ENCODE peak calls at places on chromosomes 13 and 19, in seven cellular contexts. One of them, this sample, is unnamed.

GRCh38 chr19:29655648-29656335 is 9.5 kb upstream of the PLEKHF1 start:
- DNase-seq in IMR-90: no peak
- DNase-seq in fibroblast of lung: no peak
- DNase-seq in pancreas: no peak
- DNase-seq in heart right ventricle: no peak
- DNase-seq in esophagus squamous epithelium: no peak
- DNase-seq in CD8-positive, alpha-beta T cell: no peak
- DNase-seq in this sample: no peak

GRCh38 chr19:2245273-2245672 is 3.9 kb upstream of the AMH start:
- DNase-seq in CD8-positive, alpha-beta T cell: no peak
- DNase-seq in fibroblast of lung: no peak
- DNase-seq in pancreas: no peak
- DNase-seq in IMR-90: no peak
- DNase-seq in esophagus squamous epithelium: no peak
- DNase-seq in heart right ventricle: no peak
- DNase-seq in this sample: no peak

GRCh38 chr13:40476175-40476958 is 190.1 kb downstream of the FOXO1 start:
- DNase-seq in IMR-90: no peak
- DNase-seq in CD8-positive, alpha-beta T cell: no peak
- DNase-seq in heart right ventricle: no peak
- DNase-seq in esophagus squamous epithelium: no peak
- DNase-seq in pancreas: no peak
- DNase-seq in fibroblast of lung: peak; percentile 51
- DNase-seq in this sample: no peak

GRCh38 chr19:57269515-57270250 is 10.6 kb upstream of the ZNF460 start:
- DNase-seq in esophagus squamous epithelium: no peak
- DNase-seq in CD8-positive, alpha-beta T cell: no peak
- DNase-seq in IMR-90: peak; percentile 96
- DNase-seq in fibroblast of lung: peak; percentile 75
- DNase-seq in heart right ventricle: no peak
- DNase-seq in pancreas: no peak
- DNase-seq in this sample: no peak

GRCh38 chr19:53076984-53077383 is 26.2 kb downstream of the ZNF160 start:
- DNase-seq in pancreas: peak; percentile 31
- DNase-seq in IMR-90: peak; percentile 28
- DNase-seq in esophagus squamous epithelium: no peak
- DNase-seq in heart right ventricle: peak; percentile 55
- DNase-seq in CD8-positive, alpha-beta T cell: peak; percentile 34
- DNase-seq in fibroblast of lung: peak; percentile 55
- DNase-seq in this sample: no peak

GRCh38 chr13:33191425-33192221 is 93.9 kb downstream of the STARD13 start:
- DNase-seq in fibroblast of lung: peak; percentile 44
- DNase-seq in pancreas: no peak
- DNase-seq in heart right ventricle: no peak
- DNase-seq in esophagus squamous epithelium: no peak
- DNase-seq in IMR-90: peak; percentile 75
- DNase-seq in CD8-positive, alpha-beta T cell: no peak
- DNase-seq in this sample: no peak

GRCh38 chr19:8149261-8150094 is at the start of gene FBN3:
- DNase-seq in IMR-90: no peak
- DNase-seq in esophagus squamous epithelium: no peak
- DNase-seq in CD8-positive, alpha-beta T cell: no peak
- DNase-seq in heart right ventricle: no peak
- DNase-seq in pancreas: no peak
- DNase-seq in fibroblast of lung: no peak
- DNase-seq in this sample: no peak

GRCh38 chr19:38247126-38247525 is 9.0 kb downstream of the PPP1R14A start:
- DNase-seq in fibroblast of lung: no peak
- DNase-seq in pancreas: no peak
- DNase-seq in heart right ventricle: no peak
- DNase-seq in CD8-positive, alpha-beta T cell: no peak
- DNase-seq in IMR-90: no peak
- DNase-seq in esophagus squamous epithelium: no peak
- DNase-seq in this sample: no peak

GRCh38 chr19:13181747-13182388 is 31.7 kb downstream of the IER2 start:
- DNase-seq in IMR-90: peak; percentile 64
- DNase-seq in pancreas: peak; percentile 55
- DNase-seq in CD8-positive, alpha-beta T cell: peak; percentile 63
- DNase-seq in fibroblast of lung: peak; percentile 61
- DNase-seq in heart right ventricle: peak; percentile 77
- DNase-seq in esophagus squamous epithelium: no peak
- DNase-seq in this sample: no peak

GRCh38 chr13:30412351-30412750 is 9.9 kb upstream of the UBE2L5 start:
- DNase-seq in IMR-90: no peak
- DNase-seq in CD8-positive, alpha-beta T cell: no peak
- DNase-seq in esophagus squamous epithelium: no peak
- DNase-seq in fibroblast of lung: no peak
- DNase-seq in heart right ventricle: no peak
- DNase-seq in pancreas: no peak
- DNase-seq in this sample: no peak

GRCh38 chr13:42814868-42815267 is 33.5 kb downstream of the FAM216B start:
- DNase-seq in CD8-positive, alpha-beta T cell: no peak
- DNase-seq in pancreas: no peak
- DNase-seq in IMR-90: peak; percentile 94
- DNase-seq in esophagus squamous epithelium: no peak
- DNase-seq in heart right ventricle: no peak
- DNase-seq in fibroblast of lung: peak; percentile 95
- DNase-seq in this sample: peak; percentile 44

GRCh38 chr13:28401303-28402056 is 93.4 kb downstream of the FLT1 start:
- DNase-seq in IMR-90: peak; percentile 75
- DNase-seq in pancreas: no peak
- DNase-seq in esophagus squamous epithelium: no peak
- DNase-seq in heart right ventricle: no peak
- DNase-seq in CD8-positive, alpha-beta T cell: no peak
- DNase-seq in fibroblast of lung: peak; percentile 62
- DNase-seq in this sample: no peak

GRCh38 chr19:39481229-39481545 is 549 bp downstream of the TIMM50 start:
- DNase-seq in CD8-positive, alpha-beta T cell: no peak
- DNase-seq in heart right ventricle: no peak
- DNase-seq in fibroblast of lung: no peak
- DNase-seq in pancreas: no peak
- DNase-seq in IMR-90: no peak
- DNase-seq in esophagus squamous epithelium: no peak
- DNase-seq in this sample: no peak

GRCh38 chr13:112994084-112994780 is 25.2 kb downstream of the MCF2L start:
- DNase-seq in CD8-positive, alpha-beta T cell: no peak
- DNase-seq in pancreas: no peak
- DNase-seq in heart right ventricle: no peak
- DNase-seq in esophagus squamous epithelium: no peak
- DNase-seq in IMR-90: no peak
- DNase-seq in fibroblast of lung: no peak
- DNase-seq in this sample: no peak

GRCh38 chr19:55675661-55676354 is 782 bp downstream of the EPN1 start:
- DNase-seq in IMR-90: no peak
- DNase-seq in esophagus squamous epithelium: no peak
- DNase-seq in heart right ventricle: no peak
- DNase-seq in CD8-positive, alpha-beta T cell: no peak
- DNase-seq in pancreas: no peak
- DNase-seq in fibroblast of lung: no peak
- DNase-seq in this sample: no peak

GRCh38 chr19:45641274-45642105 is 2.3 kb upstream of the EML2 start:
- DNase-seq in IMR-90: peak; percentile 41
- DNase-seq in esophagus squamous epithelium: peak; percentile 27
- DNase-seq in pancreas: peak; percentile 94
- DNase-seq in heart right ventricle: peak; percentile 74
- DNase-seq in CD8-positive, alpha-beta T cell: peak; percentile 51
- DNase-seq in fibroblast of lung: peak; percentile 62
- DNase-seq in this sample: no peak

GRCh38 chr19:18164072-18164471 is 9.5 kb upstream of the IFI30 start:
- DNase-seq in heart right ventricle: no peak
- DNase-seq in esophagus squamous epithelium: no peak
- DNase-seq in pancreas: no peak
- DNase-seq in CD8-positive, alpha-beta T cell: no peak
- DNase-seq in fibroblast of lung: no peak
- DNase-seq in IMR-90: no peak
- DNase-seq in this sample: no peak
- H3K36me3 ChIP-seq in heart right ventricle: peaks cover 74% of the 10 kb centered on the region
- H3K36me3 ChIP-seq in esophagus squamous epithelium: peaks cover 74% of the 10 kb centered on the region
- H3K36me3 ChIP-seq in pancreas: no peaks in the 10 kb centered on the region
- H3K36me3 ChIP-seq in CD8-positive, alpha-beta T cell: peaks cover 15% of the 10 kb centered on the region
- H3K36me3 ChIP-seq in fibroblast of lung: peaks cover 25% of the 10 kb centered on the region
- H3K36me3 ChIP-seq in IMR-90: peaks cover 50% of the 10 kb centered on the region
- H3K36me3 ChIP-seq in this sample: peaks cover 23% of the 10 kb centered on the region

GRCh38 chr19:42123765-42124164 is 8.5 kb downstream of the POU2F2 start:
- DNase-seq in IMR-90: no peak
- DNase-seq in esophagus squamous epithelium: no peak
- DNase-seq in pancreas: no peak
- DNase-seq in fibroblast of lung: no peak
- DNase-seq in CD8-positive, alpha-beta T cell: no peak
- DNase-seq in heart right ventricle: no peak
- DNase-seq in this sample: no peak

GRCh38 chr19:42121666-42122069 is 10.6 kb downstream of the POU2F2 start:
- DNase-seq in IMR-90: peak; percentile 88
- DNase-seq in CD8-positive, alpha-beta T cell: peak; percentile 83
- DNase-seq in esophagus squamous epithelium: no peak
- DNase-seq in pancreas: no peak
- DNase-seq in heart right ventricle: peak; percentile 39
- DNase-seq in fibroblast of lung: peak; percentile 33
- DNase-seq in this sample: no peak

GRCh38 chr19:42122691-42123607 is 9.3 kb downstream of the POU2F2 start:
- DNase-seq in fibroblast of lung: no peak
- DNase-seq in pancreas: no peak
- DNase-seq in heart right ventricle: no peak
- DNase-seq in esophagus squamous epithelium: no peak
- DNase-seq in CD8-positive, alpha-beta T cell: peak; percentile 35
- DNase-seq in IMR-90: no peak
- DNase-seq in this sample: no peak

GRCh38 chr19:42120276-42121010 is 11.8 kb downstream of the POU2F2 start:
- DNase-seq in fibroblast of lung: no peak
- DNase-seq in esophagus squamous epithelium: no peak
- DNase-seq in pancreas: no peak
- DNase-seq in IMR-90: no peak
- DNase-seq in CD8-positive, alpha-beta T cell: no peak
- DNase-seq in heart right ventricle: no peak
- DNase-seq in this sample: no peak

DNA sequence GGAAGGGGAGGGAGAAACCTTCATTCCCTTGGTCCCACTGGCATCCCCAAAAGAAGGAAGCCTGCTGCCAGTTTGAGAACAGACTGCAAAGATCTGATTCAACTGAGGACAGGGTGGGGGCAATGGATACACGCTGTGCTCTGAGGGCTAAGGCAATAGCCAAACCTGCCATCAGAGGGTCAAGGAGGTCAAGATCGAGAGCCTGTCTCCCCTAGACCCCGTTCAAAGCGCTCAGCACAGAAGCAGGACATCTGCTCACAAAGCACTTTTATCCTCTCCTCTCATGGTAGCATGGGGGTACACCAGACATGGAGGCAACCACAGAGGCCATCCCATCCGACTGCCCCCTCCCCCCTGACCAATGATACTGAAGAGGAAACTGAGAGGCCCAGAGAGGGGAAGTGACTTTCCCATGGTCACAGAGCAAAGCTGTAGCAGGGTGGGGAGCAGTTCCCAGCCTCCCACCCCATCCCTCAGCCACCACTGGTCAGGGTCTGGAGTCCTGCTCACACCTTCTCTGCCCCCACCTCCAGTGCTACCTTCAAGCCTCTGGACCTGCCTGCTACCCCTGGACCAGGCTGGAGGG is 11.1 kb downstream of the POU2F2 start:
- DNase-seq in heart right ventricle: no peak
- DNase-seq in pancreas: no peak
- DNase-seq in CD8-positive, alpha-beta T cell: no peak
- DNase-seq in fibroblast of lung: no peak
- DNase-seq in esophagus squamous epithelium: no peak
- DNase-seq in IMR-90: no peak
- DNase-seq in this sample: no peak
- H3K4me3 ChIP-seq in heart right ventricle: no peak overlapping the region
- H3K4me3 ChIP-seq in pancreas: no peak overlapping the region
- H3K4me3 ChIP-seq in CD8-positive, alpha-beta T cell: no peak overlapping the region
- H3K4me3 ChIP-seq in fibroblast of lung: no peak overlapping the region
- H3K4me3 ChIP-seq in esophagus squamous epithelium: no peak overlapping the region
- H3K4me3 ChIP-seq in IMR-90: no peak overlapping the region
- H3K4me3 ChIP-seq in this sample: no peak overlapping the region

GRCh38 chr13:58573742-58574141 is 942.2 kb downstream of the PCDH17 start:
- DNase-seq in CD8-positive, alpha-beta T cell: no peak
- DNase-seq in fibroblast of lung: no peak
- DNase-seq in esophagus squamous epithelium: no peak
- DNase-seq in pancreas: no peak
- DNase-seq in heart right ventricle: no peak
- DNase-seq in IMR-90: no peak
- DNase-seq in this sample: no peak
- H3K9me3 ChIP-seq in CD8-positive, alpha-beta T cell: no peaks in the 10 kb centered on the region
- H3K9me3 ChIP-seq in fibroblast of lung: no peaks in the 10 kb centered on the region
- H3K9me3 ChIP-seq in esophagus squamous epithelium: peaks cover 3% of the 10 kb centered on the region
- H3K9me3 ChIP-seq in pancreas: no peaks in the 10 kb centered on the region
- H3K9me3 ChIP-seq in heart right ventricle: peaks cover 11% of the 10 kb centered on the region
- H3K9me3 ChIP-seq in IMR-90: peaks cover 4% of the 10 kb centered on the region
- H3K9me3 ChIP-seq in this sample: no peaks in the 10 kb centered on the region

DNA sequence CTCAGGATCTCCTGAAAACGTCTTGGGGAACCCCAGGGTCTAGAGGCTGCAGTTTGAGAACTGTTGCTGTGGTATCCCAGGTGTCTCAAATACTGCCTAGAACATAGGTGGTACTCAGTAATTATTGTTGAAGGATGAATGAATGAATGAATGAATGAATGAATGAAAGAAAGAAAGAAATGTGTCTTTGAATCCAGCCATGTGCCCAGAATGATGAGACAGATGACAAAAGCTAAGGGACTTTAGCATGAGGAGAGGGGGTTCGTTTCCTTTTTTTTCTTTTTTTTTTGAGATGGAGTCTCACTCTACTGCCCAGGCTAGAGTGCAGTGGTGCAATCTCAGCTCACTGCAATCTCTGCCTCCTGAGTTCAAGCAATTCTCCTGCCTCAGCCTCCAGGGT is 7.8 kb downstream of the LSR start:
- DNase-seq in CD8-positive, alpha-beta T cell: no peak
- DNase-seq in fibroblast of lung: no peak
- DNase-seq in pancreas: no peak
- DNase-seq in heart right ventricle: no peak
- DNase-seq in IMR-90: no peak
- DNase-seq in esophagus squamous epithelium: no peak
- DNase-seq in this sample: no peak
- H3K36me3 ChIP-seq in CD8-positive, alpha-beta T cell: peaks cover 22% of the 10 kb centered on the region
- H3K36me3 ChIP-seq in fibroblast of lung: no peaks in the 10 kb centered on the region
- H3K36me3 ChIP-seq in pancreas: peaks cover 3% of the 10 kb centered on the region
- H3K36me3 ChIP-seq in heart right ventricle: no peaks in the 10 kb centered on the region
- H3K36me3 ChIP-seq in IMR-90: no peaks in the 10 kb centered on the region
- H3K36me3 ChIP-seq in esophagus squamous epithelium: peaks cover 78% of the 10 kb centered on the region
- H3K36me3 ChIP-seq in this sample: no peaks in the 10 kb centered on the region

GRCh38 chr13:111202149-111202548 is 87.0 kb downstream of the ARHGEF7 start:
- DNase-seq in fibroblast of lung: no peak
- DNase-seq in pancreas: no peak
- DNase-seq in esophagus squamous epithelium: no peak
- DNase-seq in IMR-90: no peak
- DNase-seq in CD8-positive, alpha-beta T cell: no peak
- DNase-seq in heart right ventricle: no peak
- DNase-seq in this sample: no peak

GRCh38 chr13:111204438-111205177 is 89.5 kb downstream of the ARHGEF7 start:
- DNase-seq in pancreas: peak; percentile 24
- DNase-seq in fibroblast of lung: peak; percentile 86
- DNase-seq in esophagus squamous epithelium: no peak
- DNase-seq in heart right ventricle: peak; percentile 40
- DNase-seq in IMR-90: peak; percentile 84
- DNase-seq in CD8-positive, alpha-beta T cell: no peak
- DNase-seq in this sample: peak; percentile 63

GRCh38 chr13:111201304-111201940 is 86.3 kb downstream of the ARHGEF7 start:
- DNase-seq in CD8-positive, alpha-beta T cell: no peak
- DNase-seq in heart right ventricle: no peak
- DNase-seq in esophagus squamous epithelium: no peak
- DNase-seq in IMR-90: no peak
- DNase-seq in pancreas: no peak
- DNase-seq in fibroblast of lung: no peak
- DNase-seq in this sample: no peak

GRCh38 chr13:111203742-111204386 is 88.8 kb downstream of the ARHGEF7 start:
- DNase-seq in IMR-90: no peak
- DNase-seq in esophagus squamous epithelium: no peak
- DNase-seq in fibroblast of lung: no peak
- DNase-seq in heart right ventricle: no peak
- DNase-seq in CD8-positive, alpha-beta T cell: no peak
- DNase-seq in pancreas: no peak
- DNase-seq in this sample: no peak

GRCh38 chr13:111202745-111203144 is 87.6 kb downstream of the ARHGEF7 start:
- DNase-seq in IMR-90: peak; percentile 93
- DNase-seq in CD8-positive, alpha-beta T cell: peak; percentile 45
- DNase-seq in fibroblast of lung: peak; percentile 82
- DNase-seq in esophagus squamous epithelium: no peak
- DNase-seq in heart right ventricle: no peak
- DNase-seq in pancreas: no peak
- DNase-seq in this sample: peak; percentile 90
- H3K4me3 ChIP-seq in IMR-90: no peak overlapping the region
- H3K4me3 ChIP-seq in CD8-positive, alpha-beta T cell: no peak overlapping the region
- H3K4me3 ChIP-seq in fibroblast of lung: peak overlapping the region; percentile 33
- H3K4me3 ChIP-seq in esophagus squamous epithelium: no peak overlapping the region
- H3K4me3 ChIP-seq in heart right ventricle: peak overlapping the region; percentile 51
- H3K4me3 ChIP-seq in pancreas: no peak overlapping the region
- H3K4me3 ChIP-seq in this sample: peak overlapping the region; percentile 56

This sample was measured in SK-N-MC.